ENCODE peak calls at places on chromosomes 2 and 18, in six cellular contexts. S is colonic mucosa, K is GM13976, L is OCI-LY7, G is GM23338, B is cardiac fibroblast. X is an unnamed sample.

GRCh38 chr2:109377976-109378375 is 235.8 kb downstream of the SEPTIN10 start:
- DNase-seq in K (no peak), L (no peak), G (no peak), S (peak; percentile 14), B (no peak), X (peak; percentile 57)

GRCh38 chr18:55927831-55928230 is 339.8 kb upstream of the TCF4 start:
- DNase-seq in L (no peak), B (peak; percentile 33), K (no peak), G (no peak), S (no peak), X (no peak)

GRCh38 chr2:108909917-108910515 is 79.0 kb downstream of the EDAR start:
- DNase-seq in G (no peak), K (peak; percentile 20), S (no peak), L (no peak), B (no peak), X (no peak)

GRCh38 chr2:47013383-47013782 is 97.8 kb upstream of the MCFD2 start:
- DNase-seq in K (no peak), G (no peak), B (no peak), L (no peak), S (no peak), X (no peak)

GRCh38 chr2:126315840-126316239 is 340.1 kb upstream of the GYPC start:
- DNase-seq in S (no peak), L (no peak), B (no peak), K (no peak), G (no peak), X (no peak)

GRCh38 chr18:60895181-60895580 is 438.0 kb upstream of the CDH20 start:
- DNase-seq in B (peak; percentile 2), L (no peak), K (no peak), S (no peak), G (no peak), X (no peak)

GRCh38 chr2:55721601-55722215 is 28.1 kb upstream of the PNPT1 start:
- DNase-seq in S (no peak), G (peak; percentile 57), L (no peak), B (no peak), K (no peak), X (no peak)

GRCh38 chr18:9335255-9336045 is 877 bp downstream of the TWSG1 start:
- DNase-seq in K (no peak), G (no peak), S (no peak), L (no peak), B (peak; percentile 42), X (no peak)

GRCh38 chr2:68569604-68570003 is 73.8 kb upstream of the PROKR1 start:
- DNase-seq in K (no peak), B (peak; percentile 39), L (no peak), G (no peak), S (no peak), X (no peak)

GRCh38 chr2:172065086-172065485 is 20.2 kb upstream of the DLX1 start:
- DNase-seq in K (no peak), G (no peak), S (no peak), B (no peak), L (no peak), X (no peak)

GRCh38 chr2:69086466-69086865 is 73.5 kb downstream of the ANTXR1 start:
- DNase-seq in L (no peak), K (no peak), S (no peak), G (peak; percentile 3), B (no peak), X (no peak)

GRCh38 chr2:129233166-129233565 is 746.3 kb upstream of the RAB6C start:
- DNase-seq in L (no peak), B (no peak), G (no peak), S (no peak), K (no peak), X (no peak)

GRCh38 chr2:216082805-216083204 is 1.1 kb downstream of the TMEM169 start:
- DNase-seq in G (peak; percentile 45), S (no peak), B (no peak), L (peak; percentile 26), K (peak; percentile 36), X (no peak)

GRCh38 chr18:52667388-52667787 is 327.4 kb downstream of the DCC start:
- DNase-seq in B (no peak), G (no peak), L (no peak), S (no peak), K (no peak), X (no peak)

DNA sequence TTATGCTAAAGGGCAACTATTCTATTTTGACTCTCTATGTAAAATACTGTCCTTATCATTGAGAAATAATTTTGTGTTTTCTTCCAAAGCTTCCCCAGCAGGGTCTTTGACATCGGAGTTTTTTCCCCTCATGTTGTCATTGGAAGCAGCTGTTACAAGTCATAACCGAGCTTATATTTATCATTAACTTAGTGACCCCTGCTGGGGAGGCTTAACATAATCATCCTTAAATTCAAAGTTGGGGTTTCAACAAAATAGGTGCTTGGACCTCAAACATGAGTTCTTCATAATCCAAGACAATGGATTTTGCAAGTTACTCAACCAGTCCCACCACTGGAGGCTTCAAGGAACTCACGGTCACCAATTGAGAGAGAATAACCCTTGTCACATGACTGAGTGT is 330.9 kb downstream of the DCC start:
- DNase-seq in B (peak; percentile 4), S (no peak), L (peak; percentile 0), G (peak; percentile 36), K (no peak), X (no peak)
- TF ChIP-seq CTCF in B (no peak), S (no peak), L (peak; percentile 29), G (peak; percentile 36), K (no peak), X (peak; percentile 39)

GRCh38 chr2:183709829-183710228 is 585.6 kb downstream of the NUP35 start:
- DNase-seq in K (no peak), G (peak; percentile 16), S (no peak), L (no peak), B (no peak), X (no peak)
- TF ChIP-seq CTCF in K (no peak), G (peak; percentile 21), S (no peak), L (no peak), B (no peak), X (no peak)

GRCh38 chr2:65435625-65436168 is 3.3 kb upstream of the SPRED2 start:
- DNase-seq in K (peak; percentile 86), L (peak; percentile 83), G (peak; percentile 91), S (peak; percentile 82), B (peak; percentile 93), X (peak; percentile 97)
- TF ChIP-seq CTCF in K (peak; percentile 28), L (peak; percentile 49), G (no peak), S (no peak), B (no peak), X (no peak)

DNA sequence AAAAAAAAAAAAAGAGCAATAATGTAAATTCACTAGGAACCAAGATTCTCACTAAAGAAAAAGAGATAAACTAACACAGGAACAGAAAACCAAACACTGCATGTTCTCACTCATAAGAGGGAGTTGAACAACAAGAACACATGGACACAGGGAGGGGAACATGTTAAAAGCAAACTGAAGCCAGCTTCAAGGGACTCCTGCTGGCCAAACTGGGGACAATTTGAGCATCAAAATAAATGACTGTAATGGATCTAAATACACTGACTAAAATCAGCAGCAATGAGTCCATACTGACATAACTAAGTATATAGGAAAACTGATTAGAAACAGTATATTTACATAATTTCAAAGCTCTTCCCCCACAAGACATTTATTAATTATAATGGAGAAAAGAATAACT is 73.0 kb downstream of the FARSB start:
- DNase-seq in B (no peak), K (no peak), S (no peak), L (no peak), G (peak; percentile 19), X (no peak)
- TF ChIP-seq CTCF in B (peak; percentile 28), K (peak; percentile 15), S (no peak), L (peak; percentile 19), G (peak; percentile 37), X (peak; percentile 20)

DNA sequence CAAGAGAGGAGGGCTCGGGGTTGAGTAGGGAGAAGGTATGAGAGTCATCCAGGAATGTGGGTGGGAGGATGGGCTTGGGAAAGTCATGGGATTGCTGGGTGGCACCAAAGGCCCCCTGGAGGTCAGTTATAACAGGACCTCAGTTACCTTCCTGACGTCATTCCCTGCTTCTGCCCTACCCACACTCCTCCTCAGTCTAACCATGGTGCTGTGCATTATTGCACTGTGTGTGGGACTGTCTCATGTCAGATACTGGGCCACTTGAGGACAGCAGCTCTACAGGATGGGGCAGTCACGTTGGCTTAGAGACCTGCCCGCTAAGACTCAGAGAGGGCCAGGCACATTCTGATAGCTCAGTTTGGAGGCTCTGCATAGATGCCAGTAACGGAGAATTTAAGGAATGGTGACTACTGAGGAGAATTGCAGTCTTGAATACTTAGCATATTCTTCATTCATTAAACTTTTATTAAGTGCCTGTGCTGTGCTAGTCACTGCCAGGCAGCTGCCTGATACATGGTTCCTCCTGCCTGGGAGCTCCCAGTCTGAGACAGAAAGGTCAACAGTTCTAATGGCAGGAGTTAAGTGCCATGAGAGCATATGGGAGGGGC is 90.5 kb downstream of the LAMA3 start:
- DNase-seq in S (no peak), B (peak; percentile 42), G (peak; percentile 35), K (no peak), L (no peak), X (peak; percentile 60)
- TF ChIP-seq CTCF in S (no peak), B (no peak), G (peak; percentile 13), K (no peak), L (no peak), X (no peak)

DNA sequence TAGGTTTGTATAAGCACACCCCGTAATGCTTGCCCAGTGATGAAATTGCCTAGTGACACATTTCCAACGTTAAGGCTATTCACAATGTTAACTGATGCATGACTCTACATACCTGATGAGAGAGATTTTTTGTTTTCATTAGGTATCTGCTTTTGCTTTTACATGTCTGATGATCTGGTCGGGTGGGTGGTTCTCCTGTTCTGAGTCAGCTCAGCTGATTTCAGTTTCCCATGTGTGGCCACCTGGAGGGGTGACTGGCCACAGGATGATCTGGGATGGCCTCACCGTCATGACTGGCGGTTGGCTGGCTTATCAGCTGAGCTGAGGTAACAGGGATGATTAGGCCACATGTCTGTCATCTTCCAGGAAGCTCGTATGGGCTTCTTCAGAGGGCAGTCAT is 33.8 kb upstream of the ACYP2 start:
- DNase-seq in S (no peak), K (peak; percentile 67), L (no peak), G (no peak), B (no peak), X (no peak)
- TF ChIP-seq CTCF in S (no peak), K (no peak), L (no peak), G (no peak), B (no peak), X (no peak)

GRCh38 chr2:39696838-39697237 is 31.1 kb downstream of the TMEM178A start:
- DNase-seq in B (peak; percentile 85), G (no peak), K (no peak), S (no peak), L (peak; percentile 6), X (no peak)
- TF ChIP-seq CTCF in B (peak; percentile 32), G (no peak), K (no peak), S (no peak), L (peak; percentile 59), X (peak; percentile 59)

DNA sequence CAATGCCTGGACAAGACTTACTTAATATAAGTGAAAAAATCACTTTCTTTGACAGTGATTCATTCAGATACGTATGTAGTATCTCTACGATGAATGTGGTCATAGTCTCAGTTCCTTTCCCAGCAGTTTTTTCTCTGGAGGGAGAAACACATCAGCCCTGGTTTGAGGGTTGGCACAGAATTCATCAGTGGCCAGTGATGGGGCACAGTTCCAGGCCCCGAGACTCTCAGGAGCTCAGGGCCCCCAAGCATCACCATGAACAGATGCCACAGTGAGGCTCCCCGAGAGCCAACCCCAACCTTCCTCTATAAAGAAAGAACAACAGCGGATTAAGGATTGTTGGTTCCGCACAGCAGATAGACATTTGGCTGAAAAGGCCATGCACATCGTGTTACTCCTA is 12.5 kb downstream of the PRKAG3 start:
- DNase-seq in G (no peak), L (no peak), K (no peak), S (no peak), B (no peak), X (peak; percentile 27)
- TF ChIP-seq CTCF in G (no peak), L (no peak), K (no peak), S (no peak), B (no peak), X (no peak)